ENCODE peak calls at places on chromosomes 7 and 10, in four cellular contexts. One of them, this sample, is unnamed.

GRCh38 chr10:46527241-46527811 is 29.1 kb downstream of the GPRIN2 start:
- DNase-seq in GM12878: no peak
- DNase-seq in HEK293T: no peak
- DNase-seq in K562: no peak
- DNase-seq in this sample: no peak

GRCh38 chr10:21719502-21719901 is 185.5 kb downstream of the MLLT10 start:
- DNase-seq in K562: no peak
- DNase-seq in HEK293T: no peak
- DNase-seq in GM12878: no peak
- DNase-seq in this sample: no peak

GRCh38 chr10:93667795-93668194 is 34.6 kb downstream of the FRA10AC1 start:
- DNase-seq in HEK293T: no peak
- DNase-seq in K562: no peak
- DNase-seq in GM12878: no peak
- DNase-seq in this sample: no peak

GRCh38 chr10:130029209-130029608 is 65.1 kb upstream of the EBF3 start:
- DNase-seq in GM12878: no peak
- DNase-seq in HEK293T: no peak
- DNase-seq in K562: no peak
- DNase-seq in this sample: no peak

GRCh38 chr7:119706608-119707007 is 566.4 kb upstream of the KCND2 start:
- DNase-seq in HEK293T: no peak
- DNase-seq in GM12878: no peak
- DNase-seq in K562: no peak
- DNase-seq in this sample: no peak

GRCh38 chr7:132518102-132518838 is 58.0 kb downstream of the PLXNA4 start:
- DNase-seq in GM12878: no peak
- DNase-seq in K562: peak
- DNase-seq in HEK293T: peak
- DNase-seq in this sample: peak

GRCh38 chr7:41745451-41745850 is 42.6 kb upstream of the INHBA start:
- DNase-seq in GM12878: no peak
- DNase-seq in HEK293T: no peak
- DNase-seq in K562: no peak
- DNase-seq in this sample: no peak

GRCh38 chr7:131753620-131754222 is 197.3 kb upstream of the PODXL start:
- DNase-seq in HEK293T: peak
- DNase-seq in K562: no peak
- DNase-seq in GM12878: no peak
- DNase-seq in this sample: peak

GRCh38 chr10:25666276-25666675 is 267.8 kb upstream of the MYO3A start:
- DNase-seq in HEK293T: no peak
- DNase-seq in K562: no peak
- DNase-seq in GM12878: no peak
- DNase-seq in this sample: no peak

GRCh38 chr7:95686109-95686508 is 86.2 kb upstream of the DYNC1I1 start:
- DNase-seq in GM12878: no peak
- DNase-seq in K562: no peak
- DNase-seq in HEK293T: peak
- DNase-seq in this sample: peak

GRCh38 chr7:142916508-142916907 is 17.0 kb downstream of the TRPV5 start:
- DNase-seq in GM12878: no peak
- DNase-seq in K562: no peak
- DNase-seq in HEK293T: no peak
- DNase-seq in this sample: no peak

GRCh38 chr7:146503844-146504243 is 387.2 kb downstream of the CNTNAP2 start:
- DNase-seq in HEK293T: no peak
- DNase-seq in GM12878: no peak
- DNase-seq in K562: no peak
- DNase-seq in this sample: no peak

GRCh38 chr7:18491871-18492270 is 3.7 kb upstream of the HDAC9 start:
- DNase-seq in HEK293T: no peak
- DNase-seq in GM12878: no peak
- DNase-seq in K562: no peak
- DNase-seq in this sample: no peak

GRCh38 chr10:86899670-86900276 is 57.6 kb downstream of the MMRN2 start:
- DNase-seq in K562: peak
- DNase-seq in GM12878: no peak
- DNase-seq in HEK293T: peak
- DNase-seq in this sample: peak

GRCh38 chr7:3495957-3496356 is 194.9 kb downstream of the SDK1 start:
- DNase-seq in GM12878: no peak
- DNase-seq in HEK293T: no peak
- DNase-seq in K562: no peak
- DNase-seq in this sample: no peak

GRCh38 chr7:82015751-82016150 is 245.9 kb upstream of the HGF start:
- DNase-seq in GM12878: no peak
- DNase-seq in K562: no peak
- DNase-seq in HEK293T: no peak
- DNase-seq in this sample: no peak

GRCh38 chr7:139799586-139799985 is 21.8 kb upstream of the HIPK2 start:
- DNase-seq in GM12878: no peak
- DNase-seq in HEK293T: no peak
- DNase-seq in K562: no peak
- DNase-seq in this sample: no peak
- TF ChIP-seq BHLHE40 in GM12878: no peak
- TF ChIP-seq BHLHE40 in HEK293T: no peak
- TF ChIP-seq BHLHE40 in K562: no peak
- TF ChIP-seq BHLHE40 in this sample: no peak

GRCh38 chr10:103501186-103501585 is 7.7 kb downstream of the NEURL1 start:
- DNase-seq in GM12878: no peak
- DNase-seq in K562: no peak
- DNase-seq in HEK293T: no peak
- DNase-seq in this sample: no peak

GRCh38 chr10:103507235-103508191 is 14.0 kb downstream of the NEURL1 start:
- DNase-seq in GM12878: no peak
- DNase-seq in HEK293T: peak
- DNase-seq in K562: no peak
- DNase-seq in this sample: no peak

GRCh38 chr10:103506061-103506460 is 12.6 kb downstream of the NEURL1 start:
- DNase-seq in GM12878: no peak
- DNase-seq in K562: no peak
- DNase-seq in HEK293T: no peak
- DNase-seq in this sample: no peak

GRCh38 chr10:103502849-103503660 is 9.6 kb downstream of the NEURL1 start:
- DNase-seq in HEK293T: no peak
- DNase-seq in GM12878: no peak
- DNase-seq in K562: no peak
- DNase-seq in this sample: no peak

DNA sequence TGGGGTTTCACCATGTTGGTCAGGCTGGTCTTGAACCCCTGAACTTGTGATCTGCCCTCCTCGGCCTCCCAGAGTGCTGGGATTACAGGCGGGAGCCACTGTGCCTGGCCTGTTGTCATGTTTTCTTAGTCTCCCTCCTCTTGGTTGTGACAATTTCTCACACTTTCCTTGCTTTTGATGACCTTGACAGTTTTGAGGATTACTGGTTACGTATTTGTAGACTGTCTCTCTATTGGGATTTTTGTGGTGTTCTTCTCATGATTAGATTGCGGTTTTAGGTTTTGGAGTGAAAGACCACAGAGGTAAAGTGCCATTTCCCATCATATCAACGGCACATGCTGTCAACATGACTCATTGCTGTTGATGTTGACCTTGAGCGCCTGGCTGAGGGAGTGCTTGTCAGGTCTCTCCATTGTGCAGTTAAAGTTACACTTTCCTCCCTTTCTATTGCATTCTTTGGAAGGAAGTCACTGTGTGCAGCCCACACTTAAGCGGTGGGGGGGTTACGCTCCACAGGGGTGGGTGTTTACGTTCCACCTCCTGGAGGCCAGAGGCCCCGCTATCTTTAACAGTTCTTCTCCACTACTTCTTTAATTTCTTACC is 10.8 kb downstream of the NEURL1 start:
- DNase-seq in K562: peak
- DNase-seq in GM12878: peak
- DNase-seq in HEK293T: no peak
- DNase-seq in this sample: peak
- TF ChIP-seq SP1 in K562: peak
- TF ChIP-seq SP1 in GM12878: no peak
- TF ChIP-seq SP1 in HEK293T: no peak
- TF ChIP-seq SP1 in this sample: no peak

GRCh38 chr7:83821866-83822265 is 172.9 kb upstream of the SEMA3E start:
- DNase-seq in HEK293T: no peak
- DNase-seq in GM12878: no peak
- DNase-seq in K562: no peak
- DNase-seq in this sample: no peak
- TF ChIP-seq FOXM1 in HEK293T: no peak
- TF ChIP-seq FOXM1 in GM12878: no peak
- TF ChIP-seq FOXM1 in K562: no peak
- TF ChIP-seq FOXM1 in this sample: no peak

DNA sequence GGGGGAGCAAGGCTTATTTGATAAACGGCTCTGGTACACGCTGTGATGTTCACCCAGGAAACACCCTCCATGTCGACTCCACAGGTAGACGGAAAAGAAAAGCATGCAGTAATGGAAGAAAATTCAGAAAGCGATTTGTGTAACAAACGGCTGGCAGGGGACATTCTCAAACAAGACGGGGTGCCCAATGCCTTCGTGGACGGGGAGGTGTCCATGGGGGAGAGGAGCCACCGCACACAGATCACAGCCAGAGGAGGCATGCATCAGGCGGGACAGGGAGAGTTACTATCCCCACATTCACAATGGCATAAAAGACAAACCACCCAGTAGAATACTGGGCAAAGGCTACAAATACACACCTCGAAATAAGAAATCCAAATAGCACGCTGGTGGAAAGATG is 20.1 kb downstream of the CNPY1 start:
- DNase-seq in HEK293T: no peak
- DNase-seq in K562: no peak
- DNase-seq in GM12878: no peak
- DNase-seq in this sample: no peak
- TF ChIP-seq BHLHE40 in HEK293T: no peak
- TF ChIP-seq BHLHE40 in K562: no peak
- TF ChIP-seq BHLHE40 in GM12878: no peak
- TF ChIP-seq BHLHE40 in this sample: no peak

GRCh38 chr10:124064676-124065075 is 28.7 kb downstream of the CHST15 start:
- DNase-seq in HEK293T: no peak
- DNase-seq in GM12878: no peak
- DNase-seq in K562: no peak
- DNase-seq in this sample: no peak

GRCh38 chr10:124065382-124066155 is 27.8 kb downstream of the CHST15 start:
- DNase-seq in K562: no peak
- DNase-seq in HEK293T: no peak
- DNase-seq in GM12878: no peak
- DNase-seq in this sample: no peak

GRCh38 chr10:124064158-124064603 is 29.2 kb downstream of the CHST15 start:
- DNase-seq in K562: no peak
- DNase-seq in HEK293T: no peak
- DNase-seq in GM12878: no peak
- DNase-seq in this sample: peak

GRCh38 chr10:124062390-124062789 is 31.0 kb downstream of the CHST15 start:
- DNase-seq in GM12878: no peak
- DNase-seq in K562: no peak
- DNase-seq in HEK293T: no peak
- DNase-seq in this sample: peak

GRCh38 chr10:124063736-124064135 is 29.7 kb downstream of the CHST15 start:
- DNase-seq in K562: no peak
- DNase-seq in GM12878: no peak
- DNase-seq in HEK293T: no peak
- DNase-seq in this sample: peak
- TF ChIP-seq SP1 in K562: no peak
- TF ChIP-seq SP1 in GM12878: no peak
- TF ChIP-seq SP1 in HEK293T: no peak
- TF ChIP-seq SP1 in this sample: no peak